ENCODE peak calls at places on chromosomes 12 and 14, in seven cellular contexts. A, Q, M, D, Y, C and I are unnamed samples.

GRCh38 chr12:71536279-71536938 is 96.8 kb downstream of the LGR5 start:
- DNase-seq in Y (no peak), M (no peak), A (no peak), D (no peak), C (no peak), Q (no peak), I (no peak)

GRCh38 chr12:131930510-131930909 is 1.4 kb downstream of the PUS1 start:
- DNase-seq in C (no peak), Q (no peak), D (no peak), Y (no peak), M (no peak), A (no peak), I (no peak)

GRCh38 chr12:64522807-64523206 is 70.9 kb downstream of the TBK1 start:
- DNase-seq in Q (no peak), M (no peak), C (no peak), A (no peak), Y (no peak), D (no peak), I (no peak)

GRCh38 chr14:75800792-75801191 is 139.7 kb downstream of the TTLL5 start:
- DNase-seq in Q (no peak), Y (no peak), C (no peak), D (no peak), M (no peak), A (no peak), I (peak; percentile 10)

GRCh38 chr12:122860052-122860853 is 25.0 kb downstream of the HIP1R start:
- DNase-seq in A (peak; percentile 91), M (peak; percentile 93), Q (peak; percentile 85), C (peak; percentile 83), D (peak; percentile 73), Y (peak; percentile 89), I (peak; percentile 77)

GRCh38 chr14:103649001-103649400 is 20.0 kb downstream of the KLC1 start:
- DNase-seq in A (no peak), Q (no peak), C (no peak), M (no peak), Y (no peak), D (no peak), I (no peak)

GRCh38 chr12:52496054-52496453 is 3.0 kb upstream of the KRT6A start:
- DNase-seq in Y (no peak), A (peak; percentile 31), D (no peak), C (no peak), Q (no peak), M (no peak), I (no peak)

GRCh38 chr14:92457018-92457565 is 56.5 kb upstream of the RIN3 start:
- DNase-seq in D (no peak), A (no peak), M (no peak), Y (no peak), C (no peak), Q (no peak), I (no peak)

GRCh38 chr14:34348592-34348991 is 113.4 kb downstream of the SPTSSA start:
- DNase-seq in M (no peak), Y (no peak), D (no peak), C (no peak), A (no peak), Q (no peak), I (no peak)